ENCODE peak calls at places on chromosomes 2 and 18, in four cellular contexts. M, H, L and E are unnamed samples.

GRCh38 chr18:75211721-75212625 is 1.4 kb downstream of the TSHZ1 start:
- DNase-seq in M (peak), H (peak), L (no peak), E (no peak)

GRCh38 chr2:241678784-241679540 is 7.7 kb downstream of the DTYMK start:
- DNase-seq in M (no peak), H (no peak), L (no peak), E (no peak)

GRCh38 chr2:166329465-166329864 is 46.3 kb downstream of the SCN9A start:
- DNase-seq in M (no peak), H (no peak), L (no peak), E (no peak)

GRCh38 chr2:6986251-6986893 is 69.2 kb downstream of the RNF144A start:
- DNase-seq in M (peak), H (no peak), L (no peak), E (no peak)

GRCh38 chr2:8481463-8482009 is 200.3 kb upstream of the ID2 start:
- DNase-seq in M (no peak), H (no peak), L (no peak), E (peak)

GRCh38 chr2:148658807-148659722 is 14.5 kb downstream of the EPC2 start:
- DNase-seq in M (no peak), H (no peak), L (no peak), E (no peak)

GRCh38 chr2:55314985-55315384 is 46.0 kb upstream of the MTIF2 start:
- DNase-seq in M (no peak), H (no peak), L (no peak), E (no peak)

GRCh38 chr18:63149200-63149587 is 170.4 kb downstream of the BCL2 start:
- DNase-seq in M (no peak), H (no peak), L (no peak), E (no peak)

GRCh38 chr2:7012141-7012809 is 95.1 kb downstream of the RNF144A start:
- DNase-seq in M (no peak), H (peak), L (no peak), E (no peak)

GRCh38 chr2:70143314-70144150 is 47.3 kb downstream of the C2orf42 start:
- DNase-seq in M (no peak), H (peak), L (no peak), E (peak)

GRCh38 chr2:70685771-70686171 is 82.2 kb downstream of the ADD2 start:
- DNase-seq in M (no peak), H (no peak), L (no peak), E (no peak)

GRCh38 chr18:286515-287310 is 18.9 kb upstream of the THOC1 start:
- DNase-seq in M (no peak), H (peak), L (no peak), E (no peak)

GRCh38 chr2:69911985-69912563 is 2.8 kb upstream of the MXD1 start:
- DNase-seq in M (no peak), H (peak), L (no peak), E (no peak)

GRCh38 chr2:173077506-173078177 is 2.0 kb downstream of the MAP3K20 start:
- DNase-seq in M (no peak), H (peak), L (no peak), E (no peak)

GRCh38 chr18:37260367-37261093 is 305.1 kb downstream of the CELF4 start:
- DNase-seq in M (no peak), H (no peak), L (no peak), E (no peak)

GRCh38 chr2:97785818-97786217 is 72.4 kb downstream of the ZAP70 start:
- DNase-seq in M (no peak), H (peak), L (no peak), E (no peak)

GRCh38 chr2:132443106-132443505 is 26.5 kb downstream of the GPR39 start:
- DNase-seq in M (no peak), H (no peak), L (no peak), E (no peak)

GRCh38 chr2:79253375-79253774 is 93.8 kb upstream of the REG3A start:
- DNase-seq in M (no peak), H (no peak), L (no peak), E (no peak)

GRCh38 chr2:1824202-1824905 is 80.0 kb upstream of the PXDN start:
- DNase-seq in M (no peak), H (peak), L (no peak), E (no peak)